ENCODE peak calls at places on chromosomes 16 and 17, in eight cellular contexts. T is stomach; C is CD8-positive, alpha-beta T cell; M is tibial nerve; Q is esophagus squamous epithelium; H is pancreas; V is aorta; U is K562. N is an unnamed sample.
A peak's percentile ranks its signal among the peaks of the same experiment; 100 is the strongest.

GRCh38 chr16:85302018-85302847 is 190.0 kb upstream of the CIBAR2 start:
- DNase-seq in U (peak; percentile 89), T (no peak), C (no peak), V (no peak), Q (no peak), H (no peak), M (no peak), N (no peak)

GRCh38 chr17:81586096-81586495 is 33.9 kb upstream of the FAAP100 start:
- DNase-seq in T (no peak), M (no peak), C (no peak), H (no peak), U (no peak), V (no peak), Q (no peak), N (no peak)

GRCh38 chr17:57077000-57077399 is 8.0 kb upstream of the AKAP1 start:
- DNase-seq in M (no peak), V (no peak), T (no peak), U (no peak), H (no peak), Q (no peak), C (no peak), N (no peak)

GRCh38 chr17:44642861-44643260 is 13.4 kb upstream of the MEIOC start:
- DNase-seq in C (no peak), Q (no peak), U (no peak), M (no peak), H (no peak), V (no peak), T (no peak), N (no peak)

GRCh38 chr16:70433456-70434103 is 5.3 kb downstream of the ST3GAL2 start:
- DNase-seq in V (peak; percentile 79), U (no peak), H (no peak), M (no peak), C (no peak), Q (no peak), T (no peak), N (peak; percentile 89)

GRCh38 chr16:87721622-87722565 is 43.9 kb downstream of the KLHDC4 start:
- DNase-seq in M (no peak), H (no peak), C (no peak), T (no peak), Q (no peak), V (no peak), U (peak; percentile 96), N (no peak)

GRCh38 chr16:53034306-53034705 is 18.4 kb downstream of the CHD9NB start:
- DNase-seq in Q (no peak), H (no peak), M (no peak), T (no peak), U (no peak), C (no peak), V (no peak), N (no peak)

GRCh38 chr16:35187665-35188225 is 1728.3 kb downstream of the TP53TG3F start:
- DNase-seq in T (no peak), Q (no peak), U (no peak), C (no peak), M (no peak), H (no peak), V (no peak), N (no peak)

GRCh38 chr17:34413443-34414076 is 50.5 kb upstream of the CCL1 start:
- DNase-seq in M (no peak), T (no peak), U (peak; percentile 31), Q (no peak), V (no peak), H (no peak), C (no peak), N (no peak)

GRCh38 chr17:80348551-80349436 is 66.2 kb upstream of the ENDOV start:
- DNase-seq in V (no peak), Q (no peak), H (no peak), U (no peak), T (no peak), C (no peak), M (no peak), N (no peak)

GRCh38 chr16:60485877-60486489 is 1550.3 kb downstream of the CDH8 start:
- DNase-seq in U (no peak), M (no peak), H (no peak), C (no peak), V (no peak), T (no peak), Q (no peak), N (no peak)

GRCh38 chr17:28726396-28726911 is 421 bp upstream of the TLCD1 start:
- DNase-seq in V (peak; percentile 83), Q (peak; percentile 41), H (no peak), M (no peak), C (peak; percentile 56), U (no peak), T (peak; percentile 69), N (no peak)

GRCh38 chr17:8856869-8857575 is 10.5 kb downstream of the PIK3R6 start:
- DNase-seq in V (no peak), Q (no peak), C (no peak), M (no peak), H (no peak), U (no peak), T (no peak), N (no peak)

GRCh38 chr16:11729787-11730186 is 12.9 kb downstream of the TXNDC11 start:
- DNase-seq in M (no peak), H (no peak), V (no peak), C (no peak), Q (no peak), U (no peak), T (no peak), N (no peak)

GRCh38 chr17:44146375-44147346 is 4.9 kb downstream of the HROB start:
- DNase-seq in H (no peak), C (no peak), U (peak; percentile 18), T (no peak), Q (no peak), M (no peak), V (no peak), N (no peak)

GRCh38 chr16:12337776-12338655 is 361.5 kb downstream of the SNX29 start:
- DNase-seq in C (no peak), Q (no peak), V (no peak), U (no peak), M (no peak), H (no peak), T (no peak), N (peak; percentile 38)

GRCh38 chr17:70373369-70373768 is 204.0 kb downstream of the KCNJ2 start:
- DNase-seq in C (no peak), V (no peak), M (no peak), U (no peak), H (no peak), T (no peak), Q (no peak), N (no peak)

GRCh38 chr16:81035975-81036750 is 521 bp downstream of the ATMIN start:
- DNase-seq in H (peak; percentile 57), C (peak; percentile 48), M (no peak), T (peak; percentile 34), V (peak; percentile 58), U (peak; percentile 72), Q (no peak), N (peak; percentile 40)

GRCh38 chr16:89090182-89090630 is 3.4 kb upstream of the ACSF3 start:
- DNase-seq in H (no peak), U (peak; percentile 68), M (no peak), T (peak; percentile 79), C (no peak), V (no peak), Q (no peak), N (no peak)
- H3K4me1 ChIP-seq in H (no peaks in the 10 kb centered on the region), U (peaks cover 12% of the 10 kb centered on the region), M (peaks cover 17% of the 10 kb centered on the region), T (peaks cover 47% of the 10 kb centered on the region), C (peaks cover 14% of the 10 kb centered on the region), V (peaks cover 3% of the 10 kb centered on the region), Q (peaks cover 20% of the 10 kb centered on the region), N (peaks cover 8% of the 10 kb centered on the region)

DNA sequence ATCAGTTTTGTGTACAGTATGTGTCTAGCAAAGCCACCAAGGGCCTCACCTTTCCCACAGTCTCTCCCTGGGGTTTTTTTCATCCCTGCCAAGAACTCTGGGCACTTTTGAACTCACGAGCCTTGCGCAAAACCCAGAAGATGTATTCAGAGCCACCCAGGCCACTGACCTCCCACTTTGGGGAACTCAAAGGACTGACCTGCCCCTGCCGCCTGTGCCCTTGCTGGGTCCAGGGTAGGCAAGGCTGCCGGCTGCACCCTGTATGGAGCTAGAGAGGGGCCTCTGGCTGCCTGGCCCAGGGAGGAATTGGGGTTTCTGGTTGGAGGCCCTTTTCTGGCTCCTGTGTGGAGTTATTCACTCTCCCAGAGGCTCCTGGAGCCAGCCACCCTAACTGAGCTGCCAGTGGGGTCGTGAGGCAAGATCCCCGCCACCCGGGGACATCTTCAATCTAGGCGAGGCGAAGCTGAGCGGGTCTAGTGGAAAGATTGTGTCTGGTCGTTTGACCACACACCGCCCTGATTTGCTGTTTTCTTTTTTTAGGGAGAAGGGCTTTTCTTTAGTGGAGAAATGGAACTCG is 1.9 kb downstream of the CDK5R1 start:
- DNase-seq in V (no peak), H (no peak), C (no peak), T (no peak), Q (no peak), M (no peak), U (no peak), N (no peak)
- H3K4me3 ChIP-seq in V (no peak overlapping the region), H (no peak overlapping the region), C (peak overlapping the region; percentile 42), T (no peak overlapping the region), Q (no peak overlapping the region), M (no peak overlapping the region), U (no peak overlapping the region), N (no peak overlapping the region)

DNA sequence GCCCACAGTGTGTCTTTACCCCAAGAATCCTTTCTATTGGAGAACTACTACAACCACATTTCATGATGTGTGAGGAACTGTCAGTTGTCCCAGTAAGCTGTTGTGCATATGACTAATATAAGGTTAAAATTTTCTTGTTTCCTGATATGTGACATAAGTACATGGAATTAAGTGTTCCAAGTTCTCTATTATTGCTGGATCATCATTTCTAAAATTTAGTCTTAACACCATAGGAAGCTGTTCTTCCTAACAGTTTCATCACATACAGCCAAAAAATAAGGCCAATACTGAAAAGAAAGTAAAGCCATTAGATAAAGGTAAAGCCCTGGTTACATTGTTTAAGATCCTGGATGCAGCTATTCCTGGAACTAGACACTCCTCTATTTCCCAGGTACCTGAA is 620.9 kb upstream of the CDH8 start:
- DNase-seq in V (no peak), U (no peak), Q (no peak), C (no peak), H (no peak), M (no peak), T (no peak), N (no peak)
- H3K4me1 ChIP-seq in V (no peaks in the 10 kb centered on the region), U (no peaks in the 10 kb centered on the region), Q (no peaks in the 10 kb centered on the region), C (no peaks in the 10 kb centered on the region), H (no peaks in the 10 kb centered on the region), M (no peaks in the 10 kb centered on the region), T (no peaks in the 10 kb centered on the region), N (no peaks in the 10 kb centered on the region)

DNA sequence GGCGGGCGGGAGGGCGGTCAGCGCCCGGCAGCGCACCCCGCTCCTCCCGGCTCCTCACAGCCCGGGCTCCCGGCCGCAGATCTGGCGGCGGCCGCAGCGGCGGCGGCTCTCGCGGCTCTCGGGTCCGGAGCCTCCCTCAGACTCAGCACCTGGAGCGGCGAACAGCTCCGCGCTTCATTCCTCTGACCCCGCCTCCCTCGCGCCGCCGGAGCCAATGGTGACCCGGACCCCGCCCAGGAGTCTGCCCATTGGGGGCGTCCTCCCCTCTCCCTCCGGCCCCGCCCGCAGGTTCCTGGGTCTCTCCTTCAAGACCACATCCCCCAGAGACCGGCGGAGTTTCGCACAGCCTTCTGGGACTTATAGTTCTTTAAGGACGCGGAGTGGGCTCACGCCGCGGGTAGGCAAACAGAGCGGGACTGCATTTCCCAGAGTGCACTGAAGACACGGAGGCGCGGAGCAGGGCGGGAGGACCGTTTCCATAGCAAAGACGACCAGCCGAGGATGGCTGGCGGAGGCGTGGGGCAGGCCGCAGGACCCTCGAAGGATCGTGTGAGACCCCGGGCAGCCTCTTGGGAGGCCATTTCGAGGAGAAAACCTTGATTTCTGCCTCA is at the start of gene SMPD3:
- DNase-seq in V (peak; percentile 98), Q (peak; percentile 89), T (peak; percentile 99), C (peak; percentile 98), U (peak; percentile 96), H (peak; percentile 98), M (peak; percentile 77), N (peak; percentile 98)
- H3K4me3 ChIP-seq in V (no peak within 1 kb of the TSS), Q (peak within 1 kb of the TSS; percentile 41), T (peak within 1 kb of the TSS; percentile 57), C (peak within 1 kb of the TSS; percentile 46), U (peak within 1 kb of the TSS; percentile 13), H (peak within 1 kb of the TSS; percentile 53), M (peak within 1 kb of the TSS; percentile 61), N (peak within 1 kb of the TSS; percentile 25)

N was measured in endothelial cell of umbilical vein.